ENCODE peak calls at places on chromosomes 5 and 9, in six cellular contexts. One of them, this sample, is unnamed.

GRCh38 chr5:178207183-178207916 is 3.0 kb downstream of the HNRNPAB start:
- DNase-seq in H7: no peak
- DNase-seq in AG09309: no peak
- DNase-seq in upper lobe of right lung: no peak
- DNase-seq in HL-60: no peak
- DNase-seq in lung: peak
- DNase-seq in this sample: no peak

GRCh38 chr9:114484854-114485443 is 20.3 kb downstream of the WHRN start:
- DNase-seq in upper lobe of right lung: no peak
- DNase-seq in lung: no peak
- DNase-seq in AG09309: peak
- DNase-seq in H7: no peak
- DNase-seq in HL-60: peak
- DNase-seq in this sample: peak

GRCh38 chr9:136324501-136325300 is 2.6 kb upstream of the GPSM1 start:
- DNase-seq in H7: peak
- DNase-seq in lung: peak
- DNase-seq in upper lobe of right lung: peak
- DNase-seq in AG09309: no peak
- DNase-seq in HL-60: no peak
- DNase-seq in this sample: no peak

GRCh38 chr5:142295084-142295758 is 29.6 kb downstream of the SPRY4 start:
- DNase-seq in H7: peak
- DNase-seq in lung: no peak
- DNase-seq in upper lobe of right lung: no peak
- DNase-seq in AG09309: no peak
- DNase-seq in HL-60: no peak
- DNase-seq in this sample: no peak

GRCh38 chr9:90961375-90961774 is 159.8 kb downstream of the SYK start:
- DNase-seq in upper lobe of right lung: peak
- DNase-seq in lung: peak
- DNase-seq in HL-60: no peak
- DNase-seq in H7: no peak
- DNase-seq in AG09309: no peak
- DNase-seq in this sample: no peak

GRCh38 chr9:109253637-109254284 is 67.1 kb downstream of the EPB41L4B start:
- DNase-seq in AG09309: no peak
- DNase-seq in lung: no peak
- DNase-seq in upper lobe of right lung: no peak
- DNase-seq in H7: no peak
- DNase-seq in HL-60: no peak
- DNase-seq in this sample: no peak

GRCh38 chr9:119370816-119371215 is 1.6 kb upstream of the BRINP1 start:
- DNase-seq in HL-60: no peak
- DNase-seq in AG09309: no peak
- DNase-seq in lung: no peak
- DNase-seq in upper lobe of right lung: peak
- DNase-seq in H7: peak
- DNase-seq in this sample: no peak

GRCh38 chr9:136105398-136106135 is 10.5 kb upstream of the NACC2 start:
- DNase-seq in HL-60: no peak
- DNase-seq in lung: no peak
- DNase-seq in upper lobe of right lung: no peak
- DNase-seq in AG09309: no peak
- DNase-seq in H7: no peak
- DNase-seq in this sample: no peak

GRCh38 chr5:64838803-64839202 is 70.1 kb downstream of the CWC27 start:
- DNase-seq in lung: no peak
- DNase-seq in AG09309: no peak
- DNase-seq in HL-60: no peak
- DNase-seq in H7: no peak
- DNase-seq in upper lobe of right lung: no peak
- DNase-seq in this sample: no peak

GRCh38 chr9:109600142-109600541 is 102.0 kb upstream of the PTPN3 start:
- DNase-seq in upper lobe of right lung: no peak
- DNase-seq in lung: no peak
- DNase-seq in AG09309: peak
- DNase-seq in H7: peak
- DNase-seq in HL-60: no peak
- DNase-seq in this sample: no peak

GRCh38 chr9:127960410-127961165 is 20.2 kb downstream of the EEIG1 start:
- DNase-seq in H7: no peak
- DNase-seq in HL-60: no peak
- DNase-seq in upper lobe of right lung: no peak
- DNase-seq in AG09309: no peak
- DNase-seq in lung: no peak
- DNase-seq in this sample: no peak

GRCh38 chr5:133792683-133793082 is 175.7 kb downstream of the C5orf15 start:
- DNase-seq in lung: no peak
- DNase-seq in H7: no peak
- DNase-seq in upper lobe of right lung: no peak
- DNase-seq in AG09309: no peak
- DNase-seq in HL-60: no peak
- DNase-seq in this sample: no peak

GRCh38 chr9:108022246-108022935 is 532.8 kb upstream of the KLF4 start:
- DNase-seq in H7: no peak
- DNase-seq in AG09309: no peak
- DNase-seq in HL-60: no peak
- DNase-seq in upper lobe of right lung: no peak
- DNase-seq in lung: no peak
- DNase-seq in this sample: no peak

GRCh38 chr9:105828596-105829213 is 134.4 kb downstream of the TMEM38B start:
- DNase-seq in upper lobe of right lung: no peak
- DNase-seq in AG09309: no peak
- DNase-seq in HL-60: no peak
- DNase-seq in H7: no peak
- DNase-seq in lung: no peak
- DNase-seq in this sample: no peak

GRCh38 chr5:44958943-44959342 is 150.2 kb downstream of the MRPS30 start:
- DNase-seq in upper lobe of right lung: no peak
- DNase-seq in lung: no peak
- DNase-seq in H7: no peak
- DNase-seq in HL-60: no peak
- DNase-seq in AG09309: no peak
- DNase-seq in this sample: no peak

GRCh38 chr9:27194401-27195091 is 85.5 kb downstream of the TEK start:
- DNase-seq in lung: no peak
- DNase-seq in upper lobe of right lung: no peak
- DNase-seq in AG09309: peak
- DNase-seq in H7: no peak
- DNase-seq in HL-60: no peak
- DNase-seq in this sample: no peak

GRCh38 chr5:72231989-72232703 is 87.9 kb downstream of the MRPS27 start:
- DNase-seq in lung: no peak
- DNase-seq in HL-60: no peak
- DNase-seq in AG09309: no peak
- DNase-seq in H7: no peak
- DNase-seq in upper lobe of right lung: no peak
- DNase-seq in this sample: peak

GRCh38 chr5:8981496-8981895 is 564.4 kb downstream of the SEMA5A start:
- DNase-seq in HL-60: no peak
- DNase-seq in upper lobe of right lung: no peak
- DNase-seq in lung: no peak
- DNase-seq in AG09309: no peak
- DNase-seq in H7: no peak
- DNase-seq in this sample: no peak

GRCh38 chr5:132182366-132183040 is 45.1 kb downstream of the P4HA2 start:
- DNase-seq in H7: no peak
- DNase-seq in lung: no peak
- DNase-seq in HL-60: no peak
- DNase-seq in AG09309: no peak
- DNase-seq in upper lobe of right lung: no peak
- DNase-seq in this sample: no peak

GRCh38 chr9:110048473-110048975 is 159.4 kb downstream of the C9orf152 start:
- DNase-seq in lung: peak
- DNase-seq in H7: peak
- DNase-seq in AG09309: no peak
- DNase-seq in upper lobe of right lung: peak
- DNase-seq in HL-60: peak
- DNase-seq in this sample: peak

GRCh38 chr9:114449236-114449635 is 56.0 kb downstream of the WHRN start:
- DNase-seq in lung: no peak
- DNase-seq in AG09309: no peak
- DNase-seq in upper lobe of right lung: no peak
- DNase-seq in H7: no peak
- DNase-seq in HL-60: no peak
- DNase-seq in this sample: no peak

GRCh38 chr5:36877667-36878420 is 1.3 kb downstream of the NIPBL start:
- DNase-seq in H7: peak
- DNase-seq in lung: no peak
- DNase-seq in AG09309: no peak
- DNase-seq in HL-60: no peak
- DNase-seq in upper lobe of right lung: no peak
- DNase-seq in this sample: peak

DNA sequence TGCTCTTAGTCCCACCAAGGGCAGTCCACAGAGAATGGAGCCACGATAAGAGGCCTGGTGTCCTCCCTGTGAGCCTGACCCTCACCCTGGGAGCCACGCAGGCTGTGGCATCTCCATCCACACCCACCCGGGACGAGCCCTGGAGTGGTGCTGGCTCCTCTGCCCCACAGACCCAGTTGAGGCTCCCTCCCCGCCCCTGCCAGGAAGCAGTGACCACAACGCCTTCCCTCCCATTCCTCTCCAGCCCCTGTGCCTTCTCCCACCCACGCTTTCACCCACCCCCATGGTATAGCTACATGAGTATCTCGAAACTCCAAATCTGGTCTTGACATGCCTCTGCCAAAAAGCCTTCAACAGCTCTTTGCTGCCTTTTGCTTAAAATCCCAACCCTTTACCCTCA is 57.9 kb downstream of the SEMA4D start:
- DNase-seq in H7: peak
- DNase-seq in AG09309: no peak
- DNase-seq in lung: no peak
- DNase-seq in HL-60: peak
- DNase-seq in upper lobe of right lung: no peak
- DNase-seq in this sample: no peak
- H3K4me3 ChIP-seq in H7: no peak
- H3K4me3 ChIP-seq in AG09309: no peak
- H3K4me3 ChIP-seq in lung: no peak
- H3K4me3 ChIP-seq in HL-60: no peak
- H3K4me3 ChIP-seq in upper lobe of right lung: no peak
- H3K4me3 ChIP-seq in this sample: no peak

GRCh38 chr5:81986126-81986525 is 14.3 kb downstream of the ATG10 start:
- DNase-seq in lung: no peak
- DNase-seq in H7: no peak
- DNase-seq in HL-60: no peak
- DNase-seq in upper lobe of right lung: no peak
- DNase-seq in AG09309: no peak
- DNase-seq in this sample: no peak

GRCh38 chr5:81980598-81981260 is 8.9 kb downstream of the ATG10 start:
- DNase-seq in H7: peak
- DNase-seq in lung: no peak
- DNase-seq in HL-60: no peak
- DNase-seq in AG09309: no peak
- DNase-seq in upper lobe of right lung: no peak
- DNase-seq in this sample: no peak

GRCh38 chr5:81980160-81980559 is 8.3 kb downstream of the ATG10 start:
- DNase-seq in H7: peak
- DNase-seq in HL-60: no peak
- DNase-seq in upper lobe of right lung: no peak
- DNase-seq in AG09309: no peak
- DNase-seq in lung: no peak
- DNase-seq in this sample: no peak
- H3K4me3 ChIP-seq in H7: no peak
- H3K4me3 ChIP-seq in HL-60: no peak
- H3K4me3 ChIP-seq in upper lobe of right lung: no peak
- H3K4me3 ChIP-seq in AG09309: no peak
- H3K4me3 ChIP-seq in lung: no peak
- H3K4me3 ChIP-seq in this sample: no peak

GRCh38 chr9:70205366-70206020 is 53.3 kb upstream of the SMC5 start:
- DNase-seq in HL-60: no peak
- DNase-seq in lung: no peak
- DNase-seq in upper lobe of right lung: no peak
- DNase-seq in AG09309: no peak
- DNase-seq in H7: no peak
- DNase-seq in this sample: no peak
- H3K4me3 ChIP-seq in HL-60: no peak
- H3K4me3 ChIP-seq in lung: no peak
- H3K4me3 ChIP-seq in upper lobe of right lung: no peak
- H3K4me3 ChIP-seq in AG09309: no peak
- H3K4me3 ChIP-seq in H7: no peak
- H3K4me3 ChIP-seq in this sample: no peak

DNA sequence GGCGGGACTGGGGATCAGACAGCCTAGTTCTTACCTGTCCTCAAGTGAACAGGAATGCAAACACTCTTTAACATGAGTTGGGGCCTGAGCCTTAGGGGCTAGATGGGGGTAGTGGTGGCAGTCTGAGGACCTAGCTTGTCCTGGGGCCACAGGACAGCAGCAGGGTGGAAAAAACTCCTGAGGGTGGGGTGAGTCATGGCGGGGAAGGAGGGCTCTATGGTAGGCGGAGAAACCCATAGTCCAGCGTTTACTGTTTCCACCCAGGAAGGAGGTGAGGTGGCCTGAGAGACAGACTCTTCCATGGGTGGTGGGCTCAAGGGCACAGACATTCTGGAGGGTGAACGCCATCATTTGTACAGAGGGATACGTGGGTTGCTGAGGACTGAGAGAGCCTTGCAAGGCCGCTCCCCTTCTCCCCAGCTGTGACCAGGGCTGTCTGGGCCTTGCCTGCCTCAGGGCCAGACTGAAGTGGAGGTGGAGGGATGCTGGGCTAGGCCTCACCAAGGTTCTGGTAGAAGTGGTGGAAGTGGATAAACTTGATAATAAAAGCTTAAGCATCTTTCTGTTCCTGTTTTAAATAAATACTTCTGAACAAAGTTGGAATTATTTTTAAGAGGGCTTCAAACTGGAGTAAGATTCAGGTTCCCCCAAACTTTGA is 1.1 kb upstream of the TSPAN17 start:
- DNase-seq in upper lobe of right lung: no peak
- DNase-seq in lung: no peak
- DNase-seq in AG09309: no peak
- DNase-seq in HL-60: no peak
- DNase-seq in H7: no peak
- DNase-seq in this sample: no peak
- H3K4me3 ChIP-seq in upper lobe of right lung: peak
- H3K4me3 ChIP-seq in lung: no peak
- H3K4me3 ChIP-seq in AG09309: no peak
- H3K4me3 ChIP-seq in HL-60: no peak
- H3K4me3 ChIP-seq in H7: no peak
- H3K4me3 ChIP-seq in this sample: peak

GRCh38 chr5:96189987-96190386 is 228.3 kb upstream of the ELL2 start:
- DNase-seq in AG09309: no peak
- DNase-seq in lung: no peak
- DNase-seq in upper lobe of right lung: no peak
- DNase-seq in H7: no peak
- DNase-seq in HL-60: no peak
- DNase-seq in this sample: no peak
- H3K4me3 ChIP-seq in AG09309: no peak
- H3K4me3 ChIP-seq in lung: no peak
- H3K4me3 ChIP-seq in upper lobe of right lung: no peak
- H3K4me3 ChIP-seq in H7: no peak
- H3K4me3 ChIP-seq in HL-60: no peak
- H3K4me3 ChIP-seq in this sample: no peak

This sample was measured in CD4-positive, alpha-beta memory T cell.